ENCODE peak calls at places on chromosome 16, in four cellular contexts. P is progenitor cell of endocrine pancreas; E is GM12865; M is CD4-positive, alpha-beta T cell. H is an unnamed sample.

GRCh38 chr16:27847030-27847550 is 216.4 kb downstream of the GSG1L start:
- DNase-seq in E (no peak), P (no peak), M (no peak), H (no peak)

GRCh38 chr16:85335584-85336492 is 223.6 kb upstream of the CIBAR2 start:
- DNase-seq in M (no peak), P (no peak), E (no peak), H (no peak)

GRCh38 chr16:24580665-24581064 is 41.3 kb downstream of the RBBP6 start:
- DNase-seq in M (no peak), E (no peak), P (no peak), H (no peak)

GRCh38 chr16:79037429-79038373 is 562.8 kb downstream of the MAF start:
- DNase-seq in M (no peak), P (no peak), E (no peak), H (no peak)

GRCh38 chr16:75273054-75273925 is 21.9 kb upstream of the BCAR1 start:
- DNase-seq in M (no peak), P (no peak), E (no peak), H (no peak)

GRCh38 chr16:74874912-74875311 is 100.3 kb upstream of the FA2H start:
- DNase-seq in E (no peak), P (no peak), M (no peak), H (no peak)

GRCh38 chr16:52741386-52741785 is 194.4 kb upstream of the TOX3 start:
- DNase-seq in M (no peak), P (no peak), E (no peak), H (no peak)

GRCh38 chr16:65034915-65035314 is 86.9 kb downstream of the CDH11 start:
- DNase-seq in P (no peak), E (no peak), M (no peak), H (no peak)

GRCh38 chr16:53566568-53566967 is 63.6 kb upstream of the AKTIP start:
- DNase-seq in P (no peak), E (no peak), M (no peak), H (no peak)

GRCh38 chr16:24855678-24856077 is 9.9 kb downstream of the SLC5A11 start:
- DNase-seq in E (no peak), M (no peak), P (no peak), H (no peak)

GRCh38 chr16:80993293-80993691 is 13.4 kb downstream of the CMC2 start:
- DNase-seq in M (no peak), E (no peak), P (no peak), H (no peak)

GRCh38 chr16:51465026-51465425 is 314.0 kb upstream of the SALL1 start:
- DNase-seq in P (no peak), M (no peak), E (no peak), H (no peak)

GRCh38 chr16:81655474-81656162 is 123.5 kb upstream of the PLCG2 start:
- DNase-seq in E (no peak), P (no peak), M (no peak), H (no peak)

GRCh38 chr16:85329059-85329812 is 217.0 kb upstream of the CIBAR2 start:
- DNase-seq in P (no peak), E (no peak), M (no peak), H (peak)

GRCh38 chr16:17396762-17397498 is 73.8 kb downstream of the XYLT1 start:
- DNase-seq in E (no peak), P (no peak), M (peak), H (no peak)

GRCh38 chr16:24851700-24852099 is 5.9 kb downstream of the SLC5A11 start:
- DNase-seq in M (no peak), E (no peak), P (no peak), H (no peak)

GRCh38 chr16:75909746-75910145 is 183.5 kb upstream of the CPHXL start:
- DNase-seq in P (no peak), M (no peak), E (peak), H (no peak)

GRCh38 chr16:78446486-78446885 is 347.0 kb downstream of the WWOX start:
- DNase-seq in P (no peak), E (no peak), M (no peak), H (no peak)

GRCh38 chr16:69315486-69316311 is 4.5 kb downstream of the VPS4A start:
- DNase-seq in E (no peak), M (no peak), P (no peak), H (no peak)

GRCh38 chr16:63890072-63890471 is 1231.8 kb downstream of the CDH11 start:
- DNase-seq in E (no peak), M (no peak), P (no peak), H (no peak)

GRCh38 chr16:85460252-85460982 is 152.7 kb upstream of the GSE1 start:
- DNase-seq in P (no peak), M (no peak), E (no peak), H (no peak)

GRCh38 chr16:22672830-22673210 is 141.1 kb upstream of the HS3ST2 start:
- DNase-seq in P (no peak), M (no peak), E (no peak), H (no peak)

GRCh38 chr16:24539850-24540484 is 601 bp downstream of the RBBP6 start:
- DNase-seq in E (peak), M (peak), P (no peak), H (no peak)

GRCh38 chr16:46746821-46747776 is 1.0 kb downstream of the MYLK3 start:
- DNase-seq in P (no peak), E (no peak), M (no peak), H (no peak)

GRCh38 chr16:57194512-57194911 is 8.4 kb downstream of the RSPRY1 start:
- DNase-seq in E (no peak), M (no peak), P (no peak), H (no peak)

GRCh38 chr16:82187829-82188228 is 17.8 kb upstream of the MPHOSPH6 start:
- DNase-seq in E (peak), P (no peak), M (no peak), H (no peak)

GRCh38 chr16:70553645-70554044 is 30.0 kb downstream of the SF3B3 start:
- DNase-seq in E (no peak), P (no peak), M (no peak), H (no peak)

GRCh38 chr16:75264531-75264998 is 13.1 kb upstream of the BCAR1 start:
- DNase-seq in P (no peak), E (no peak), M (no peak), H (no peak)

GRCh38 chr16:47488051-47488450 is 26.9 kb downstream of the PHKB start:
- DNase-seq in E (no peak), P (no peak), M (no peak), H (no peak)

GRCh38 chr16:12341423-12341822 is 364.9 kb downstream of the SNX29 start:
- DNase-seq in E (no peak), M (no peak), P (no peak), H (no peak)
- TF ChIP-seq CTCF in E (no peak), M (no peak), P (no peak), H (no peak)

GRCh38 chr16:87380875-87381274 is 2.7 kb downstream of the FBXO31 start:
- DNase-seq in P (no peak), M (no peak), E (peak), H (no peak)
- TF ChIP-seq CTCF in P (no peak), M (no peak), E (no peak), H (no peak)

GRCh38 chr16:14606102-14606501 is 24.0 kb downstream of the PARN start:
- DNase-seq in E (peak), P (no peak), M (no peak), H (no peak)

GRCh38 chr16:14602443-14602963 is 27.6 kb downstream of the PARN start:
- DNase-seq in M (no peak), P (no peak), E (no peak), H (no peak)

DNA sequence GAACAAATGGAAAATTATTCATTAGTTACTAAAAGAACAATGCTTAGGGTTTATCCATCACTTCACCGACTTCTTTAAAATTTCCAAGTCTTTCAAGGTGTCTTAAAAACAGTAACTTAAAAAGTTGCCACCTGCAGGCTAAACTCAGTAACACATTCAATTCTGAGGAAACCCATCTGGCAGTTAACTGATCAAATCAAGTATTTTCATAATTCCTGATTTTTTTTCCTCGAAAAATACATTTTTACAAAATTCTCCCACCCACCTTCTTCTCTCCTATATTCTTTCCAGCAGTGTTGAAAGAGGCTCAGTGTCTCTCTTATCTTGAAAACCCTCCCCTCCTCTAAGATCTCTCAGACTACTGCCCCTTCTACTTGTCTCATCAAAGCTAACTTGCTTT is 29.9 kb downstream of the PARN start:
- DNase-seq in M (no peak), P (no peak), E (peak), H (no peak)
- TF ChIP-seq CTCF in M (peak), P (peak), E (peak), H (peak)

DNA sequence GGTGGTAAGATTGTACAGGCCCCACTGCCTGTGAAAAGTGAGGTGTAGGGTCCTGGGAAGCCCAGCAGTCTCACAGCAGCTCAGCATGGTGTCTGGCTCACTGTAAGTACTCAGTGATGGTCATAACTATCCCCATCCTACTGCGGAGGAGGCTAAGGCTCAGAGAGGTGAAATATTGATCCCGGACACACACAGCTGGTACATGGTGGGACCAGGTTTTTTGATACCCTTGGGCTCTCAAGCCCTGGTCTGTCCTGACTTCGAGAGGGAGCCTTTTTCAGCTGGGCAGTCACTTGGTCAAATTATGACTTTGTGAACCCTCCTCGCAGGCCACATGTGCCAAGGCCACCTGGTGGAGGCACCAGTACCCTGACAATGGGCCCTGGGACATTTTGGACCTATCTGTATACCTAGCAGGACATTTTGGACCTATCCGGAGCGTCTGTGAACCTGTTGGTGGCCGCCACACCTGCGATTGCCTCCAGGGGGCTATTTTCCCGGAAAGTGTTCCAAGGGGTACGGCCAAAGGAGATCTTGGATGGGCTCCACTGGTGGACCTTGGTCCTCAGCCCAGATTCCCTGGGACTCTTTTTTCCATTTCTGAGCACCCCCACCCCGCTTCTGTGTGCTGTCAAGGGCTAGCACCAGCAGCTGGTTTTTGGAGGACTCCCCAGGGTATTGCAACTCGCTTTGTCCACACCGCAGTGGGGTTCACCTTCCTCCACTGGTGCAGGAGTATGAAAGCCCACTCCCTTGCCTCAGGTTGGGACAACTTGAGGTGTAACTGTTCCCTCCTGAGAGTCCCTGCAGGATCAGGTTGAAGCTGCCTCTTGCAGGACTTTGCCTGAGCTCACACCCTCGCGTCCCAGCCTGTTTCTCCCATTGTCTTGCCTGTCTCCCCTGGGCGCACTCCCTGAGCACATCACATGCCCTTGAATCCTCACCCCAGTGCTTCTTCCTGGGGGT is 83.6 kb upstream of the NKD1 start:
- DNase-seq in E (no peak), M (no peak), P (no peak), H (no peak)
- TF ChIP-seq CTCF in E (peak), M (no peak), P (peak), H (no peak)

DNA sequence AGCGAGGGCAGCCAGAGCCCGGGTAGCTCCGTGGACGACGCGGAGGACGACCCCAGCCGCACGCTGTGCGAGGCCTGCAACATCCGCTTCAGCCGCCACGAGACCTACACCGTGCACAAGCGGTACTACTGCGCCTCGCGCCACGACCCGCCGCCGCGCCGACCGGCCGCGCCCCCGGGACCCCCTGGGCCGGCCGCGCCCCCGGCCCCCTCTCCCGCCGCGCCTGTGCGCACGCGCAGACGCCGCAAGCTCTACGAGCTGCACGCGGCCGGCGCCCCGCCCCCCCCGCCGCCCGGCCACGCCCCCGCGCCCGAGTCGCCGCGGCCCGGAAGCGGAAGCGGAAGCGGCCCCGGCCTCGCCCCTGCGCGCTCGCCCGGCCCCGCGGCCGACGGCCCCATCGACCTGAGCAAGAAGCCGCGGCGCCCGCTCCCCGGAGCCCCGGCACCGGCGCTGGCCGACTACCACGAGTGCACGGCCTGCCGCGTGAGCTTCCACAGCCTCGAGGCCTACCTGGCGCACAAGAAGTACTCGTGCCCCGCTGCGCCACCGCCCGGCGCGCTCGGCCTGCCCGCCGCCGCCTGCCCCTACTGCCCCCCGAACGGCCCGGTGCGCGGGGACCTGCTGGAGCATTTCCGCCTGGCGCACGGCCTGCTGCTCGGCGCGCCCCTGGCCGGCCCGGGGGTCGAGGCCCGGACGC is 36.1 kb upstream of the ZC3H18 start:
- DNase-seq in M (peak), P (peak), E (peak), H (peak)
- TF ChIP-seq CTCF in M (no peak), P (no peak), E (peak), H (no peak)

DNA sequence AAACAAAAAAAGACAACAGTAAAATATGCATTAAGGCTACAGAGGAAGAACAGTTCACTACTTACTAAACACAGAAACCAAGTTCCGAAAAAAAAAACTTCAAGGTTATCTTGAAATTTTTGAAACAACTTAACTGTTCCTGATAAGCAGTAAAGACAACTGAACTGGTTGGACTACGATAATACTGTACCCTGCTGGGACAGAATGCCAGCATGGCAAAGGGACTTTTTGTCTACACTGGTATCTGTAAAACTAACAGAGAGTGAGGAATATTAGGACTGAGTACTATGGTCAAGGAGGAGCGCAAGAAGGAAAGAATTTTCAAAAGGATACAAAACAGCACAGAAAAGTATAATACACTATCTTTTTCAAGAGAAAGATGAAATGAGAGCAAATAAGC is 19.8 kb downstream of the SETD6 start:
- DNase-seq in P (no peak), E (no peak), M (no peak), H (no peak)
- TF ChIP-seq CTCF in P (no peak), E (no peak), M (no peak), H (no peak)

GRCh38 chr16:12311309-12311708 is 334.8 kb downstream of the SNX29 start:
- DNase-seq in M (no peak), P (no peak), E (no peak), H (no peak)
- TF ChIP-seq CTCF in M (no peak), P (no peak), E (no peak), H (no peak)

GRCh38 chr16:55324491-55325447 is 766 bp downstream of the IRX6 start:
- DNase-seq in P (no peak), M (no peak), E (no peak), H (no peak)

GRCh38 chr16:55326261-55326802 is 2.3 kb downstream of the IRX6 start:
- DNase-seq in P (no peak), M (no peak), E (no peak), H (no peak)

GRCh38 chr16:55325458-55326109 is 1.6 kb downstream of the IRX6 start:
- DNase-seq in M (no peak), E (no peak), P (no peak), H (no peak)

GRCh38 chr16:55322327-55322726 is 1.7 kb upstream of the IRX6 start:
- DNase-seq in P (no peak), E (no peak), M (no peak), H (no peak)

DNA sequence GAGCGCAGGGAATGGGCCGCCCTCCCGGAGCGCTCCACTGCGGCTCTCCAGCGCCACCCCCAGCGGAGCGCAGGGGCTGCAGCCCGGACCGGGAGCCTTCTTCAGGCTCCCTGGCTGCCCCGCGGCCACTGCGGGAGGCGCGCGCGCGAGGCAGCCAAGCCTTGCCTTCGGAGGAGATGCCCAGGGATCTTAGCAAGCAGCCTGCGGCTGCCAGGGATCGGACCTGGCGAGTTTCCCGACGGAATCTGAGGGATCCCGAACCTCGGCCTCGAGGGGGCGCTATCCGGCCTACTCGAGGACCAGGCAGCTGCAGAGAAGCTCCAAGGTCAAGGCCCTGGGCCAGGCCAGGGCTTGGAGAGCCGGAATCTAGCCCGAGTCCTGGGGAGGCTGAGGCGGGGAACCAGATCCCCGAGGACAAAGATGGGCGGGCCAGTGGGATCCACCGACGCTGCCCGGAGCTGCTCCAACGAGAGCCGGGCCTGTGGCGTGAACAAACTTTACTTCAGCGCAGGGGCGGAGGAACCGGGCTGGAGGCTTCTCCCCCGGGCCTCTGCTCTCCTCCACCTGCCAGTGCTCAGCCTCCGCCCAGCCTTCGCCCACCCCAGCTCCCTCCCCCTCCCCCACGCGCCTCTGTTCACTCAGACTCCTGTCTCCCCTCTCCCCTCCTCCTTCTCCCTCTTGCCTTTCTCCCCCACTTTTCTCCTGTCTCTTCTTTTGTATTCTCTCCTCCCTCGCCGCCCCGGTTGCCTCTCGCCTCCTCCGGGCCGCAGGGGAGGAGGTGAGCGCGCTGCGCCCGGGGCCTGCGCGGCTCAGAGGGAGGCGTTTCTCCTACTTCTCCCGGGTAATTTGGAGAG is at the start of gene IRX6:
- DNase-seq in P (peak), E (no peak), M (no peak), H (no peak)
- TF ChIP-seq CTCF in P (peak), E (peak), M (no peak), H (no peak)

GRCh38 chr16:1691276-1691675 is 13.2 kb downstream of the JPT2 start:
- DNase-seq in M (no peak), E (no peak), P (no peak), H (no peak)
- TF ChIP-seq CTCF in M (no peak), E (no peak), P (no peak), H (no peak)

H was measured in D721Med.